ENCODE peak calls at places on chromosomes 1 and 21, in five cellular contexts. L, R, E, P and U are unnamed samples.
A peak's percentile ranks its signal among the peaks of the same experiment; 100 is the strongest.

GRCh38 chr1:18640228-18641004 is 9.8 kb downstream of the PAX7 start:
- DNase-seq in L (no peak), E (no peak), P (no peak), R (no peak), U (no peak)

GRCh38 chr1:160115545-160116276 is at the start of gene ATP1A2:
- DNase-seq in R (peak; percentile 84), E (no peak), P (no peak), L (no peak), U (no peak)

GRCh38 chr1:192751260-192751659 is 57.6 kb upstream of the RGS2 start:
- DNase-seq in P (no peak), E (no peak), L (no peak), R (no peak), U (no peak)

GRCh38 chr1:40625476-40626382 is 39.8 kb downstream of the RIMS3 start:
- DNase-seq in L (no peak), R (no peak), P (peak; percentile 46), E (no peak), U (no peak)

GRCh38 chr1:172380441-172381244 is 39.8 kb upstream of the C1orf105 start:
- DNase-seq in R (no peak), L (no peak), P (no peak), E (no peak), U (no peak)

GRCh38 chr1:12166834-12167492 is at the start of gene TNFRSF1B:
- DNase-seq in P (no peak), E (peak; percentile 83), R (peak; percentile 48), L (peak; percentile 78), U (no peak)

GRCh38 chr1:110053557-110054428 is 16.7 kb downstream of the ALX3 start:
- DNase-seq in P (peak; percentile 47), E (peak; percentile 91), R (peak; percentile 65), L (peak; percentile 78), U (no peak)

GRCh38 chr1:161958425-161958824 is 65.2 kb downstream of the OLFML2B start:
- DNase-seq in E (no peak), P (peak; percentile 53), R (no peak), L (no peak), U (peak; percentile 34)

GRCh38 chr1:8116892-8117262 is 90.8 kb upstream of the ERRFI1 start:
- DNase-seq in L (no peak), P (peak; percentile 82), E (no peak), R (no peak), U (peak; percentile 87)

GRCh38 chr1:53868565-53868964 is 21.0 kb downstream of the YIPF1 start:
- DNase-seq in P (no peak), E (no peak), L (no peak), R (no peak), U (no peak)

GRCh38 chr1:109198043-109198695 is 15.5 kb upstream of the SARS1 start:
- DNase-seq in R (peak; percentile 37), L (no peak), P (peak; percentile 77), E (no peak), U (peak; percentile 76)

GRCh38 chr21:37827878-37828277 is 88.4 kb downstream of the KCNJ6 start:
- DNase-seq in L (peak; percentile 51), E (no peak), R (no peak), P (no peak), U (no peak)

GRCh38 chr1:19676438-19676922 is 11.8 kb downstream of the HTR6 start:
- DNase-seq in E (no peak), L (peak; percentile 49), R (peak; percentile 85), P (peak; percentile 48), U (peak; percentile 39)

GRCh38 chr1:230808268-230808872 is 60.0 kb downstream of the C1orf198 start:
- DNase-seq in P (no peak), L (no peak), R (no peak), E (no peak), U (peak; percentile 81)

GRCh38 chr1:6628971-6629479 is 4.4 kb downstream of the THAP3 start:
- DNase-seq in L (no peak), E (no peak), R (no peak), P (no peak), U (no peak)

GRCh38 chr21:26443867-26444266 is 129.2 kb downstream of the CYYR1 start:
- DNase-seq in R (no peak), P (no peak), E (no peak), L (no peak), U (no peak)

GRCh38 chr1:28115267-28115666 is 26.9 kb upstream of the EYA3 start:
- DNase-seq in E (no peak), R (no peak), L (no peak), P (no peak), U (no peak)

GRCh38 chr1:196875935-196876334 is 11.9 kb upstream of the CFHR4 start:
- DNase-seq in R (no peak), L (no peak), E (no peak), P (no peak), U (no peak)

GRCh38 chr1:110672753-110673108 is 2.0 kb downstream of the KCNA3 start:
- DNase-seq in E (no peak), P (no peak), L (no peak), R (no peak), U (no peak)

GRCh38 chr1:11198257-11198656 is 9.1 kb downstream of the ANGPTL7 start:
- DNase-seq in L (no peak), R (no peak), E (no peak), P (no peak), U (no peak)

GRCh38 chr1:222792744-222793143 is 22.1 kb upstream of the DISP1 start:
- DNase-seq in R (peak; percentile 43), L (no peak), E (no peak), P (no peak), U (no peak)

GRCh38 chr1:56874689-56875088 is 20.1 kb downstream of the C8A start:
- DNase-seq in L (no peak), P (no peak), R (no peak), E (no peak), U (no peak)

GRCh38 chr1:177170756-177171535 is at the start of gene BRINP2:
- DNase-seq in P (no peak), E (peak; percentile 81), R (peak; percentile 82), L (peak; percentile 24), U (peak; percentile 72)

GRCh38 chr1:210001751-210002150 is 63.7 kb downstream of the SYT14 start:
- DNase-seq in P (peak; percentile 4), L (no peak), R (no peak), E (no peak), U (no peak)

GRCh38 chr1:242871631-242872030 is 347.1 kb upstream of the PLD5 start:
- DNase-seq in P (no peak), L (no peak), E (no peak), R (no peak), U (no peak)

GRCh38 chr1:21383785-21384401 is 56.0 kb upstream of the NBPF3 start:
- DNase-seq in E (no peak), L (no peak), P (no peak), R (peak; percentile 12), U (no peak)

GRCh38 chr21:43355196-43355924 is 71.6 kb downstream of the SIK1 start:
- DNase-seq in R (no peak), E (no peak), P (no peak), L (no peak), U (no peak)

GRCh38 chr1:32107742-32108661 is at the start of gene KPNA6:
- DNase-seq in E (peak; percentile 88), P (peak; percentile 98), R (peak; percentile 94), L (peak; percentile 96), U (peak; percentile 97)

GRCh38 chr1:53949023-53949611 is 3.0 kb downstream of the LRRC42 start:
- DNase-seq in E (no peak), R (peak; percentile 70), L (peak; percentile 29), P (no peak), U (no peak)

GRCh38 chr1:21342961-21343838 is 52.9 kb upstream of the ECE1 start:
- DNase-seq in R (no peak), E (no peak), L (no peak), P (no peak), U (no peak)

GRCh38 chr1:1435911-1436633 is 582 bp downstream of the VWA1 start:
- DNase-seq in L (peak; percentile 30), P (no peak), R (no peak), E (peak; percentile 60), U (no peak)
- H3K4me3 ChIP-seq in L (peak overlapping the region; percentile 62), P (peak overlapping the region; percentile 31), R (peak overlapping the region; percentile 46), E (peak overlapping the region; percentile 76), U (peak overlapping the region; percentile 31)

GRCh38 chr1:85048296-85049064 is at the start of gene MCOLN3:
- DNase-seq in R (peak; percentile 51), L (peak; percentile 53), E (peak; percentile 85), P (no peak), U (no peak)
- TF ChIP-seq CTCF in R (no peak), L (no peak), E (no peak), P (no peak), U (no peak)

DNA sequence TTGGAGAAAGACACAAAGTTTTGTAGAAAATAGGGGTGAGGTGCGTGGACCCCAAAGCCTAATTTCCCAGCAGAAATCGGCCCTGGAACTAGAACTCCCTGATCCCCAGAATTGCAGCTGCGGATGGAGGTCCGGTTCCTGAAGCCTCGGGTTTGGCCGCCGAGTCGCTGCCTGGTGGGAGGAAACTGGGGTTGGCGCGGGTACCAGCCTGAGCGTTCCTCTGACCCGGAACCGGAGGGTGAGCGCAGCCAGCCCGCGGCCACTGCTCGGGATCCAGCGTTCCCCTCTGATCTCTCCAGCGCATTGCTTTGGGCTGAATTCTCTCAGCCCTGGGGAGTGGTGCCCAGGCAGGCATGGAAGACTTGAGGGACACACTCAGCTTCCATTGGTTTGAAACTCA is 1.6 kb downstream of the ST6GALNAC5 start:
- DNase-seq in E (peak; percentile 54), L (no peak), P (no peak), R (peak; percentile 23), U (peak; percentile 12)
- H3K4me3 ChIP-seq in E (peak overlapping the region; percentile 41), L (peak overlapping the region; percentile 24), P (peak overlapping the region; percentile 31), R (peak overlapping the region; percentile 62), U (peak overlapping the region; percentile 27)

DNA sequence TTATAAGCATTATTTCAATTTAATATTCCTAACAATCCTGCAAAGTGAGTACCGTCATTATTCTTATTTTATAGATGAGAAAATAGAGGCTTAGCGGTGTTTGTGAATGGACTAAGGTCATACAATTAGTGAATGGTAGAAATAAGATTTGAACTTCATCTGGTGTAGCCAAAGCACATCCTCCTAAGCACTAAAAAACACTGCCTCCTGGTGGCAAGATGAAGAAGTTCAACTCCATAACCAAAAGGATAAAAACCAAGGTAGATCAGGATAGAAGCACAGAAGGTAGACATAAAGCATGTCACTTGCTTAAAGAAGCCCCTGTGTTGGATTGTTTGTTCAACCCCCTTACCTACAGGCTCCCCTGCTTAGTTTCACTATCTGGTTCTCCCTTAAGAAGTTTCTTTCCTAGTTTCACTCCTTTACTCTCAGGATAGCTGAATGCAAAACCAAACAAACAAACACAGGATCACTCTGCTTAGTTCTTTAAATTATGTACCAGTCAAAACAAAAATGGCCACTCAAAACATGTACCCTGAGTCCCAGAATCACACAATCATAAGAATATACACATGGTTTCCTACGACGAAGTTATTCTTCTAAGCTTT is 12.7 kb upstream of the AIM2 start:
- DNase-seq in E (no peak), L (no peak), R (no peak), P (no peak), U (no peak)
- TF ChIP-seq CTCF in E (peak; percentile 39), L (peak; percentile 48), R (peak; percentile 39), P (peak; percentile 56), U (peak; percentile 34)

GRCh38 chr1:187047298-187047697 is 218.5 kb downstream of the PLA2G4A start:
- DNase-seq in P (no peak), R (no peak), E (no peak), L (no peak), U (no peak)
- H3K4me3 ChIP-seq in P (no peak overlapping the region), R (no peak overlapping the region), E (no peak overlapping the region), L (no peak overlapping the region), U (no peak overlapping the region)

GRCh38 chr1:86914635-86914997 is at the start of gene HS2ST1:
- DNase-seq in P (no peak), L (no peak), E (peak; percentile 71), R (no peak), U (no peak)
- TF ChIP-seq CTCF in P (no peak), L (no peak), E (no peak), R (no peak), U (no peak)